ENCODE peak calls at places on chromosome 10, in seven cellular contexts. One of them, this sample, is unnamed.

GRCh38 chr10:62306663-62307062 is 38.0 kb upstream of the RTKN2 start:
- DNase-seq in colonic mucosa: no peak
- DNase-seq in ovary: no peak
- DNase-seq in esophagus squamous epithelium: no peak
- DNase-seq in lower lobe of right lung: no peak
- DNase-seq in left ventricle myocardium inferior: no peak
- DNase-seq in upper lobe of right lung: no peak
- DNase-seq in this sample: no peak

GRCh38 chr10:131204406-131205152 is 106.9 kb downstream of the TCERG1L start:
- DNase-seq in ovary: no peak
- DNase-seq in colonic mucosa: no peak
- DNase-seq in lower lobe of right lung: no peak
- DNase-seq in upper lobe of right lung: peak; percentile 44
- DNase-seq in esophagus squamous epithelium: no peak
- DNase-seq in left ventricle myocardium inferior: no peak
- DNase-seq in this sample: no peak

GRCh38 chr10:129020621-129021020 is 446.4 kb upstream of the MGMT start:
- DNase-seq in colonic mucosa: no peak
- DNase-seq in esophagus squamous epithelium: no peak
- DNase-seq in ovary: no peak
- DNase-seq in left ventricle myocardium inferior: no peak
- DNase-seq in lower lobe of right lung: no peak
- DNase-seq in upper lobe of right lung: no peak
- DNase-seq in this sample: no peak

GRCh38 chr10:119602241-119603095 is 5.7 kb upstream of the TIAL1 start:
- DNase-seq in colonic mucosa: peak; percentile 60
- DNase-seq in lower lobe of right lung: no peak
- DNase-seq in ovary: no peak
- DNase-seq in upper lobe of right lung: peak; percentile 33
- DNase-seq in esophagus squamous epithelium: no peak
- DNase-seq in left ventricle myocardium inferior: no peak
- DNase-seq in this sample: peak; percentile 35

GRCh38 chr10:93437000-93437945 is 44.9 kb downstream of the MYOF start:
- DNase-seq in lower lobe of right lung: peak; percentile 81
- DNase-seq in colonic mucosa: no peak
- DNase-seq in upper lobe of right lung: peak; percentile 82
- DNase-seq in left ventricle myocardium inferior: peak; percentile 69
- DNase-seq in esophagus squamous epithelium: no peak
- DNase-seq in ovary: peak; percentile 82
- DNase-seq in this sample: peak; percentile 100

GRCh38 chr10:118669020-118669766 is 73.7 kb upstream of the PRLHR start:
- DNase-seq in left ventricle myocardium inferior: no peak
- DNase-seq in colonic mucosa: no peak
- DNase-seq in ovary: no peak
- DNase-seq in esophagus squamous epithelium: no peak
- DNase-seq in upper lobe of right lung: no peak
- DNase-seq in lower lobe of right lung: no peak
- DNase-seq in this sample: peak; percentile 62

GRCh38 chr10:124994573-124995473 is 52.9 kb downstream of the ZRANB1 start:
- DNase-seq in left ventricle myocardium inferior: peak; percentile 15
- DNase-seq in lower lobe of right lung: peak; percentile 43
- DNase-seq in esophagus squamous epithelium: no peak
- DNase-seq in colonic mucosa: no peak
- DNase-seq in ovary: peak; percentile 29
- DNase-seq in upper lobe of right lung: peak; percentile 59
- DNase-seq in this sample: no peak

GRCh38 chr10:2244476-2244875 is 507.2 kb upstream of the ADARB2 start:
- DNase-seq in colonic mucosa: no peak
- DNase-seq in esophagus squamous epithelium: no peak
- DNase-seq in upper lobe of right lung: no peak
- DNase-seq in ovary: no peak
- DNase-seq in left ventricle myocardium inferior: no peak
- DNase-seq in lower lobe of right lung: no peak
- DNase-seq in this sample: no peak

GRCh38 chr10:9091515-9092093 is 1037.1 kb downstream of the GATA3 start:
- DNase-seq in upper lobe of right lung: no peak
- DNase-seq in ovary: no peak
- DNase-seq in colonic mucosa: no peak
- DNase-seq in esophagus squamous epithelium: no peak
- DNase-seq in lower lobe of right lung: no peak
- DNase-seq in left ventricle myocardium inferior: no peak
- DNase-seq in this sample: no peak

GRCh38 chr10:78211476-78212110 is 177.9 kb downstream of the RPS24 start:
- DNase-seq in left ventricle myocardium inferior: no peak
- DNase-seq in esophagus squamous epithelium: no peak
- DNase-seq in upper lobe of right lung: no peak
- DNase-seq in colonic mucosa: no peak
- DNase-seq in ovary: peak; percentile 69
- DNase-seq in lower lobe of right lung: no peak
- DNase-seq in this sample: peak; percentile 54

GRCh38 chr10:121975295-121976086 is 474 bp upstream of the NSMCE4A start:
- DNase-seq in lower lobe of right lung: no peak
- DNase-seq in ovary: no peak
- DNase-seq in esophagus squamous epithelium: no peak
- DNase-seq in left ventricle myocardium inferior: no peak
- DNase-seq in upper lobe of right lung: no peak
- DNase-seq in colonic mucosa: no peak
- DNase-seq in this sample: no peak

GRCh38 chr10:132341781-132342180 is 9.8 kb downstream of the LRRC27 start:
- DNase-seq in left ventricle myocardium inferior: no peak
- DNase-seq in ovary: no peak
- DNase-seq in colonic mucosa: no peak
- DNase-seq in lower lobe of right lung: no peak
- DNase-seq in upper lobe of right lung: no peak
- DNase-seq in esophagus squamous epithelium: no peak
- DNase-seq in this sample: no peak

GRCh38 chr10:8088504-8088903 is 34.0 kb downstream of the GATA3 start:
- DNase-seq in esophagus squamous epithelium: no peak
- DNase-seq in colonic mucosa: no peak
- DNase-seq in ovary: no peak
- DNase-seq in lower lobe of right lung: no peak
- DNase-seq in left ventricle myocardium inferior: no peak
- DNase-seq in upper lobe of right lung: no peak
- DNase-seq in this sample: no peak

GRCh38 chr10:98035599-98035998 is 5.2 kb upstream of the CRTAC1 start:
- DNase-seq in esophagus squamous epithelium: no peak
- DNase-seq in lower lobe of right lung: no peak
- DNase-seq in ovary: no peak
- DNase-seq in left ventricle myocardium inferior: no peak
- DNase-seq in colonic mucosa: no peak
- DNase-seq in upper lobe of right lung: no peak
- DNase-seq in this sample: no peak

GRCh38 chr10:33804534-33804933 is 470.1 kb upstream of the NRP1 start:
- DNase-seq in colonic mucosa: no peak
- DNase-seq in upper lobe of right lung: no peak
- DNase-seq in left ventricle myocardium inferior: no peak
- DNase-seq in lower lobe of right lung: no peak
- DNase-seq in ovary: peak; percentile 39
- DNase-seq in esophagus squamous epithelium: no peak
- DNase-seq in this sample: peak; percentile 64

GRCh38 chr10:129767751-129768150 is 196.3 kb downstream of the EBF3 start:
- DNase-seq in lower lobe of right lung: peak; percentile 35
- DNase-seq in upper lobe of right lung: no peak
- DNase-seq in colonic mucosa: no peak
- DNase-seq in esophagus squamous epithelium: no peak
- DNase-seq in ovary: no peak
- DNase-seq in left ventricle myocardium inferior: no peak
- DNase-seq in this sample: no peak

GRCh38 chr10:2938869-2939268 is 128.5 kb upstream of the PFKP start:
- DNase-seq in left ventricle myocardium inferior: no peak
- DNase-seq in colonic mucosa: no peak
- DNase-seq in lower lobe of right lung: no peak
- DNase-seq in ovary: no peak
- DNase-seq in upper lobe of right lung: no peak
- DNase-seq in esophagus squamous epithelium: no peak
- DNase-seq in this sample: peak; percentile 11

DNA sequence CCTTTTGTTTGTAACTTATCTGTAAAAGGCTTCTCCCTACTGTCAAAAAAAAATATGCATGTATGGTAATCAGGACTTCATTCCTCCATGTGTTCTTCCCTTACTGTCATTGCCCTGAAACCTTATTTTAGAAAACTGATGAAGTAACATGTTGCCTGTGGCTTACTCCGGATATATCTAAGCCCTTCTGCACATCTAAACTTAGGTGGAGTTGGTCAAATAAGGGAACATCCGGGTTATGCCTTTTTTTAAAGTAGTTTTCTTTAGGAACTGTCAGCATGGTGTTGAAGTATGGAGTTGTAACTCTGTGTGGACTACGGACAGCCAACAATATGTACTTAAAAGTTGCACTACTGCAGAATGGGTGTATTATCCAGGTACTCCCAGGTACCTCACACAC is 6.1 kb downstream of the SAR1A start:
- DNase-seq in left ventricle myocardium inferior: no peak
- DNase-seq in ovary: no peak
- DNase-seq in colonic mucosa: no peak
- DNase-seq in esophagus squamous epithelium: no peak
- DNase-seq in lower lobe of right lung: no peak
- DNase-seq in upper lobe of right lung: no peak
- DNase-seq in this sample: no peak
- H3K4me1 ChIP-seq in left ventricle myocardium inferior: peaks cover 86% of the 10 kb centered on the region
- H3K4me1 ChIP-seq in ovary: peaks cover 6% of the 10 kb centered on the region
- H3K4me1 ChIP-seq in colonic mucosa: peaks cover 10% of the 10 kb centered on the region
- H3K4me1 ChIP-seq in esophagus squamous epithelium: peaks cover 4% of the 10 kb centered on the region
- H3K4me1 ChIP-seq in lower lobe of right lung: peaks cover 75% of the 10 kb centered on the region
- H3K4me1 ChIP-seq in upper lobe of right lung: peaks cover 63% of the 10 kb centered on the region
- H3K4me1 ChIP-seq in this sample: no peaks in the 10 kb centered on the region

GRCh38 chr10:15433850-15434537 is 62.9 kb upstream of the FAM171A1 start:
- DNase-seq in lower lobe of right lung: no peak
- DNase-seq in left ventricle myocardium inferior: no peak
- DNase-seq in ovary: no peak
- DNase-seq in colonic mucosa: peak; percentile 47
- DNase-seq in upper lobe of right lung: no peak
- DNase-seq in esophagus squamous epithelium: no peak
- DNase-seq in this sample: peak; percentile 32
- TF ChIP-seq CTCF in lower lobe of right lung: peak; percentile 60
- TF ChIP-seq CTCF in left ventricle myocardium inferior: peak; percentile 80
- TF ChIP-seq CTCF in ovary: peak; percentile 75
- TF ChIP-seq CTCF in colonic mucosa: peak; percentile 68
- TF ChIP-seq CTCF in upper lobe of right lung: peak; percentile 79
- TF ChIP-seq CTCF in esophagus squamous epithelium: peak; percentile 68
- TF ChIP-seq CTCF in this sample: peak; percentile 62

GRCh38 chr10:46287846-46288480 is 1.2 kb downstream of the ANTXRL start:
- DNase-seq in colonic mucosa: no peak
- DNase-seq in ovary: no peak
- DNase-seq in esophagus squamous epithelium: no peak
- DNase-seq in left ventricle myocardium inferior: no peak
- DNase-seq in lower lobe of right lung: no peak
- DNase-seq in upper lobe of right lung: peak; percentile 66
- DNase-seq in this sample: no peak
- H3K4me1 ChIP-seq in colonic mucosa: no peaks in the 10 kb centered on the region
- H3K4me1 ChIP-seq in ovary: peaks cover 1% of the 10 kb centered on the region
- H3K4me1 ChIP-seq in esophagus squamous epithelium: peaks cover 14% of the 10 kb centered on the region
- H3K4me1 ChIP-seq in left ventricle myocardium inferior: peaks cover 28% of the 10 kb centered on the region
- H3K4me1 ChIP-seq in lower lobe of right lung: peaks cover 16% of the 10 kb centered on the region
- H3K4me1 ChIP-seq in upper lobe of right lung: peaks cover 9% of the 10 kb centered on the region
- H3K4me1 ChIP-seq in this sample: peaks cover 2% of the 10 kb centered on the region

GRCh38 chr10:79243211-79244067 is 103.8 kb upstream of the PPIF start:
- DNase-seq in left ventricle myocardium inferior: no peak
- DNase-seq in esophagus squamous epithelium: no peak
- DNase-seq in lower lobe of right lung: peak; percentile 64
- DNase-seq in colonic mucosa: peak; percentile 43
- DNase-seq in upper lobe of right lung: peak; percentile 77
- DNase-seq in ovary: peak; percentile 60
- DNase-seq in this sample: peak; percentile 51

GRCh38 chr10:79241990-79242619 is 105.2 kb upstream of the PPIF start:
- DNase-seq in esophagus squamous epithelium: no peak
- DNase-seq in ovary: peak; percentile 67
- DNase-seq in colonic mucosa: peak; percentile 60
- DNase-seq in upper lobe of right lung: peak; percentile 89
- DNase-seq in left ventricle myocardium inferior: peak; percentile 81
- DNase-seq in lower lobe of right lung: peak; percentile 85
- DNase-seq in this sample: peak; percentile 67

GRCh38 chr10:79244068-79244442 is 103.2 kb upstream of the PPIF start:
- DNase-seq in left ventricle myocardium inferior: no peak
- DNase-seq in upper lobe of right lung: peak; percentile 57
- DNase-seq in lower lobe of right lung: no peak
- DNase-seq in ovary: no peak
- DNase-seq in colonic mucosa: no peak
- DNase-seq in esophagus squamous epithelium: no peak
- DNase-seq in this sample: no peak

GRCh38 chr10:79241629-79241989 is 105.7 kb upstream of the PPIF start:
- DNase-seq in left ventricle myocardium inferior: no peak
- DNase-seq in upper lobe of right lung: no peak
- DNase-seq in esophagus squamous epithelium: no peak
- DNase-seq in lower lobe of right lung: no peak
- DNase-seq in ovary: no peak
- DNase-seq in colonic mucosa: no peak
- DNase-seq in this sample: no peak

DNA sequence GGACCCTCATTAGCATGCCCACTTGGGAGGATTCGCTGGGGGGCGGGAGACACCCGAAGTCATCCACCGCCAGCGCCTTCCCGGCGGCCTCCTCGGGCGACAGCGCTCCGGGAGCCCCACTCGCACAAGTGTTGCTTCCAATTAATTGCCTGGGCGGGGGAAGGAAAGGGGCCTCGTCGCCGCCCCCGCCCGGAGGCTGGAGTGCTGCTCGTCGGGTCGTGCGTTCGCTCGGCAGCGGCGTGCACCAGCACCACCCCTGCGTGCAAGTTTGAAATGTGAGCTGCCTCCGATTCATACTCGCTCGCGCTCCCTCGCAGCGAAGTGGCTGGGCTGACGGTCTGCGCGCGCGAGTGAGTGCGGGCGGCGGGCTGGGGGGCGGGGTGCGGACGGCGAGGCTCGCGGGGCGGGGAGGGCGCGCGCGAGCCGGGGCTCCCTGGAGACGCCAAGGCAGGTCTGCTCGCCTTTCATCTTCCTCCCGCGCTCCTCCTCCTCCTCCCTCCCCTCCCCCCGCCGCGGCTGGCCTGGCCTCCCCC is 104.6 kb upstream of the PPIF start:
- DNase-seq in lower lobe of right lung: peak; percentile 71
- DNase-seq in colonic mucosa: no peak
- DNase-seq in esophagus squamous epithelium: no peak
- DNase-seq in left ventricle myocardium inferior: peak; percentile 74
- DNase-seq in upper lobe of right lung: peak; percentile 78
- DNase-seq in ovary: peak; percentile 75
- DNase-seq in this sample: peak; percentile 87
- TF ChIP-seq CTCF in lower lobe of right lung: no peak
- TF ChIP-seq CTCF in colonic mucosa: no peak
- TF ChIP-seq CTCF in esophagus squamous epithelium: no peak
- TF ChIP-seq CTCF in left ventricle myocardium inferior: no peak
- TF ChIP-seq CTCF in upper lobe of right lung: no peak
- TF ChIP-seq CTCF in ovary: no peak
- TF ChIP-seq CTCF in this sample: no peak

GRCh38 chr10:94747137-94747536 is 15.3 kb upstream of the CYP2C19 start:
- DNase-seq in upper lobe of right lung: no peak
- DNase-seq in ovary: no peak
- DNase-seq in left ventricle myocardium inferior: no peak
- DNase-seq in colonic mucosa: no peak
- DNase-seq in esophagus squamous epithelium: no peak
- DNase-seq in lower lobe of right lung: no peak
- DNase-seq in this sample: no peak
- H3K4me1 ChIP-seq in upper lobe of right lung: no peaks in the 10 kb centered on the region
- H3K4me1 ChIP-seq in ovary: no peaks in the 10 kb centered on the region
- H3K4me1 ChIP-seq in left ventricle myocardium inferior: no peaks in the 10 kb centered on the region
- H3K4me1 ChIP-seq in colonic mucosa: no peaks in the 10 kb centered on the region
- H3K4me1 ChIP-seq in esophagus squamous epithelium: no peaks in the 10 kb centered on the region
- H3K4me1 ChIP-seq in lower lobe of right lung: no peaks in the 10 kb centered on the region
- H3K4me1 ChIP-seq in this sample: no peaks in the 10 kb centered on the region

GRCh38 chr10:4316166-4316810 is 509.7 kb upstream of the AKR1E2 start:
- DNase-seq in lower lobe of right lung: no peak
- DNase-seq in upper lobe of right lung: no peak
- DNase-seq in esophagus squamous epithelium: no peak
- DNase-seq in colonic mucosa: no peak
- DNase-seq in ovary: no peak
- DNase-seq in left ventricle myocardium inferior: peak; percentile 34
- DNase-seq in this sample: peak; percentile 95
- TF ChIP-seq CTCF in lower lobe of right lung: no peak
- TF ChIP-seq CTCF in upper lobe of right lung: no peak
- TF ChIP-seq CTCF in esophagus squamous epithelium: no peak
- TF ChIP-seq CTCF in colonic mucosa: no peak
- TF ChIP-seq CTCF in ovary: no peak
- TF ChIP-seq CTCF in left ventricle myocardium inferior: no peak
- TF ChIP-seq CTCF in this sample: peak; percentile 5